ENCODE peak calls at places on chromosomes 11 and 22, in ten cellular contexts. Y, Q, G, B, A, T, R, F, S and N are unnamed samples.

GRCh38 chr11:34601609-34602008 is 19.3 kb upstream of the EHF start:
- DNase-seq in Y (no peak), A (no peak), F (no peak), S (no peak), R (no peak), T (no peak), B (no peak), Q (no peak), G (no peak), N (no peak)

GRCh38 chr11:9151631-9152030 is 60.2 kb upstream of the SCUBE2 start:
- DNase-seq in S (no peak), R (no peak), F (no peak), B (no peak), G (no peak), Q (no peak), Y (no peak), T (no peak), A (no peak), N (no peak)

GRCh38 chr11:46288451-46288850 is 11.0 kb downstream of the CREB3L1 start:
- DNase-seq in Q (no peak), R (no peak), B (no peak), G (no peak), S (no peak), A (no peak), T (no peak), Y (no peak), F (no peak), N (no peak)

GRCh38 chr22:48893288-48894063 is 934.2 kb downstream of the BRD1 start:
- DNase-seq in A (no peak), Y (no peak), R (no peak), T (no peak), G (no peak), F (no peak), S (no peak), B (no peak), Q (no peak), N (no peak)

GRCh38 chr11:16792426-16792825 is 54.0 kb downstream of the C11orf58 start:
- DNase-seq in B (no peak), T (no peak), S (no peak), G (no peak), F (no peak), Y (no peak), R (no peak), A (no peak), Q (no peak), N (no peak)

GRCh38 chr22:37564111-37564711 is 3.9 kb downstream of the CDC42EP1 start:
- DNase-seq in R (no peak), T (no peak), Q (no peak), B (no peak), A (no peak), G (no peak), S (no peak), F (no peak), Y (no peak), N (no peak)

GRCh38 chr11:68340003-68340767 is 27.8 kb downstream of the LRP5 start:
- DNase-seq in Y (peak), S (no peak), R (no peak), B (peak), F (no peak), A (no peak), G (peak), T (no peak), Q (no peak), N (no peak)

GRCh38 chr11:2779499-2779980 is 79.7 kb upstream of the KCNQ1OT1 start:
- DNase-seq in Q (no peak), S (no peak), R (no peak), T (no peak), F (no peak), B (no peak), A (no peak), Y (no peak), G (no peak), N (no peak)